ENCODE peak calls at places on chromosomes 3 and 15, in six cellular contexts. M, S, R, W, C and L are unnamed samples.

GRCh38 chr3:12995389-12996180 is 77.6 kb downstream of the IQSEC1 start:
- DNase-seq in W (no peak), M (no peak), S (no peak), R (no peak), C (no peak), L (no peak)

GRCh38 chr15:50224606-50225005 is 40.9 kb downstream of the HDC start:
- DNase-seq in M (no peak), C (no peak), W (no peak), R (no peak), S (no peak), L (no peak)

GRCh38 chr3:195005251-195005620 is 265.7 kb downstream of the XXYLT1 start:
- DNase-seq in R (no peak), C (no peak), W (no peak), S (no peak), M (no peak), L (no peak)

GRCh38 chr15:70094690-70095311 is 2.9 kb downstream of the TLE3 start:
- DNase-seq in R (no peak), M (no peak), S (no peak), W (no peak), C (no peak), L (peak; percentile 8)

GRCh38 chr15:72180771-72181324 is 16.7 kb downstream of the GRAMD2A start:
- DNase-seq in S (no peak), W (no peak), M (no peak), C (no peak), R (no peak), L (no peak)

GRCh38 chr3:171369156-171369555 is 91.0 kb downstream of the TNIK start:
- DNase-seq in C (no peak), W (no peak), S (no peak), R (no peak), M (no peak), L (no peak)

GRCh38 chr3:117843356-117843755 is 1133.8 kb downstream of the TUSC7 start:
- DNase-seq in W (no peak), S (no peak), R (no peak), M (no peak), C (no peak), L (no peak)

GRCh38 chr3:50549226-50549625 is 18.3 kb downstream of the C3orf18 start:
- DNase-seq in W (no peak), S (no peak), M (no peak), R (no peak), C (no peak), L (no peak)

GRCh38 chr3:32817195-32817560 is 619 bp upstream of the TRIM71 start:
- DNase-seq in S (no peak), C (no peak), W (no peak), R (no peak), M (peak; percentile 49), L (no peak)

GRCh38 chr3:117052356-117052755 is 342.8 kb downstream of the TUSC7 start:
- DNase-seq in W (no peak), R (no peak), S (no peak), C (no peak), M (no peak), L (no peak)

GRCh38 chr15:52481915-52482314 is 46.8 kb downstream of the MYO5A start:
- DNase-seq in R (no peak), C (no peak), M (no peak), W (no peak), S (peak; percentile 22), L (peak; percentile 85)

GRCh38 chr15:60021589-60022378 is 17.7 kb downstream of the FOXB1 start:
- DNase-seq in R (no peak), C (no peak), W (no peak), M (no peak), S (no peak), L (no peak)

GRCh38 chr3:8424281-8424680 is 77.3 kb upstream of the LMCD1 start:
- DNase-seq in M (no peak), C (no peak), R (no peak), W (no peak), S (no peak), L (no peak)

GRCh38 chr15:40928975-40929729 is at the start of gene DLL4:
- DNase-seq in S (peak; percentile 46), M (peak; percentile 92), W (no peak), C (peak; percentile 90), R (peak; percentile 70), L (peak; percentile 37)

GRCh38 chr3:187807086-187807862 is 62.0 kb upstream of the BCL6 start:
- DNase-seq in S (no peak), M (no peak), W (no peak), C (no peak), R (peak; percentile 26), L (no peak)

GRCh38 chr3:149197669-149198068 is 24.0 kb downstream of the CP start:
- DNase-seq in C (no peak), W (no peak), R (no peak), S (no peak), M (no peak), L (no peak)

GRCh38 chr15:59994855-59995557 is 9.1 kb upstream of the FOXB1 start:
- DNase-seq in M (no peak), C (no peak), S (no peak), W (no peak), R (no peak), L (no peak)

GRCh38 chr15:40776537-40777141 is 6.9 kb downstream of the C15orf62 start:
- DNase-seq in S (peak; percentile 51), R (peak; percentile 88), W (peak; percentile 79), C (peak; percentile 85), M (no peak), L (peak; percentile 91)

GRCh38 chr15:75622505-75622904 is 3.0 kb downstream of the SNUPN start:
- DNase-seq in M (no peak), S (no peak), C (no peak), W (no peak), R (no peak), L (no peak)

GRCh38 chr15:67105991-67106763 is 40.8 kb downstream of the SMAD3 start:
- DNase-seq in W (no peak), S (no peak), C (no peak), R (no peak), M (no peak), L (no peak)

GRCh38 chr15:74543583-74543982 is 2.6 kb downstream of the ARID3B start:
- DNase-seq in S (peak; percentile 29), W (no peak), M (no peak), C (no peak), R (no peak), L (no peak)

GRCh38 chr15:75045332-75046015 is 22.1 kb downstream of the PPCDC start:
- DNase-seq in R (no peak), S (no peak), M (no peak), C (no peak), W (no peak), L (no peak)

GRCh38 chr15:33675246-33675645 is 293.1 kb upstream of the CHRM5 start:
- DNase-seq in S (no peak), R (peak; percentile 49), M (peak; percentile 40), C (no peak), W (no peak), L (peak; percentile 23)

GRCh38 chr3:64764386-64764929 is 76.7 kb upstream of the ADAMTS9 start:
- DNase-seq in S (no peak), M (no peak), R (no peak), W (no peak), C (no peak), L (no peak)

GRCh38 chr3:142434503-142434902 is 13.3 kb downstream of the XRN1 start:
- DNase-seq in M (no peak), W (no peak), R (no peak), C (no peak), S (no peak), L (no peak)

GRCh38 chr3:127172670-127173515 is 20.0 kb upstream of the PRR23E start:
- DNase-seq in S (no peak), W (no peak), M (no peak), R (peak; percentile 62), C (peak; percentile 69), L (peak; percentile 38)